ENCODE peak calls at places on chromosomes 6 and 20, in nine cellular contexts. R, Z, E, H, P, T, K, O and B are unnamed samples.

GRCh38 chr6:16420715-16421461 is 182.5 kb downstream of the GMPR start:
- DNase-seq in R (peak; percentile 32), Z (peak; percentile 88), E (peak; percentile 60), H (no peak), P (peak; percentile 64), T (no peak), K (no peak), O (no peak), B (no peak)

GRCh38 chr20:7497985-7498384 is 442.3 kb downstream of the HAO1 start:
- DNase-seq in R (no peak), Z (no peak), E (peak; percentile 47), H (no peak), P (no peak), T (no peak), K (no peak), O (no peak), B (no peak)

GRCh38 chr6:36029464-36029863 is 1.9 kb downstream of the MAPK14 start:
- DNase-seq in R (no peak), Z (peak; percentile 53), E (peak; percentile 32), H (no peak), P (no peak), T (no peak), K (no peak), O (no peak), B (no peak)

GRCh38 chr20:40711078-40711477 is 22.0 kb upstream of the MAFB start:
- DNase-seq in R (no peak), Z (no peak), E (no peak), H (no peak), P (no peak), T (no peak), K (no peak), O (no peak), B (no peak)

GRCh38 chr6:36227379-36228344 is 31.1 kb downstream of the BRPF3 start:
- DNase-seq in R (no peak), Z (no peak), E (no peak), H (no peak), P (no peak), T (no peak), K (no peak), O (no peak), B (no peak)

GRCh38 chr20:2230671-2231488 is 64.9 kb upstream of the TGM3 start:
- DNase-seq in R (peak; percentile 16), Z (peak; percentile 46), E (no peak), H (no peak), P (no peak), T (no peak), K (no peak), O (no peak), B (no peak)

GRCh38 chr6:5541751-5542432 is 280.6 kb downstream of the FARS2 start:
- DNase-seq in R (no peak), Z (no peak), E (no peak), H (no peak), P (no peak), T (no peak), K (no peak), O (no peak), B (no peak)

GRCh38 chr6:7894272-7895124 is 16.1 kb downstream of the TXNDC5 start:
- DNase-seq in R (no peak), Z (no peak), E (no peak), H (no peak), P (no peak), T (no peak), K (no peak), O (no peak), B (no peak)

GRCh38 chr20:53792946-53793536 is 199.4 kb upstream of the ZNF217 start:
- DNase-seq in R (no peak), Z (no peak), E (no peak), H (no peak), P (no peak), T (no peak), K (no peak), O (no peak), B (no peak)

GRCh38 chr6:106087548-106088325 is 1.6 kb downstream of the PRDM1 start:
- DNase-seq in R (peak; percentile 28), Z (peak; percentile 78), E (peak; percentile 57), H (peak; percentile 27), P (no peak), T (no peak), K (no peak), O (peak; percentile 48), B (no peak)

DNA sequence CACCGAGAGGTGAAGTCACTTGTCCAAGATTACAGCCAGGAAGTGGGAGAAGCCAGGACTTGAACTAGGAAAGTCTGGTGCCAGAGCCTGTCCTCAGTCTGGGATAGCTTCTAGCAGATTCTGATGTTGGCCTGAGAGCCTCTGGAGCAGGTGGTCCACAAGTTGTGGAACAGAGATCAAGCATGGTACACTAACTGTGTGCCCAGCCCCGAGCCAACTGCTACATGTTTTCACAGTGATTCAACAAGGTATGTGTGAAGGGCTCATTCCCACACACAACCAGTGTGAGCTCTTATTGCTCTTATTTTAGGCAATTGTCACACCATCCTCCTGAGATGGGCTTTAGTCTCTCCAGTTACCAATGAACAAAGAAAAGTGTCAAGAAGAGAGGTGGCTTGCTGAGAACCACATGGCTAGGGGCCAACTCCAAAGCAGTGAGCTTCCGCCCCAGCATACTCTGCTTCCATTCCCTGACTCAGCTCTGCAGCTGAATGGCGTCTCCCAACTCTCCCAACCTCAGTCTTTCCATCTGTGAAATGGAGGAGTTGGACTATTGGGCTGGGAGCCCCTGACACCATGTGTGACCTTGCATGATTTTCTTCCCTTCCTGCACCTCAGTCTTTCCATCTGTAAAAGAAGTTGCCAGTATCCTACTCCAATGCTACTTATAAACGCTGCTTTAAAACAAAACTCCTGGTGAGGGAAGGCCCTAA is 41.0 kb downstream of the CDH22 start:
- DNase-seq in R (no peak), Z (no peak), E (no peak), H (no peak), P (no peak), T (no peak), K (no peak), O (no peak), B (no peak)
- TF ChIP-seq CTCF in R (no peak), Z (no peak), E (no peak), H (no peak), P (no peak), T (no peak), K (no peak), O (no peak), B (no peak)

DNA sequence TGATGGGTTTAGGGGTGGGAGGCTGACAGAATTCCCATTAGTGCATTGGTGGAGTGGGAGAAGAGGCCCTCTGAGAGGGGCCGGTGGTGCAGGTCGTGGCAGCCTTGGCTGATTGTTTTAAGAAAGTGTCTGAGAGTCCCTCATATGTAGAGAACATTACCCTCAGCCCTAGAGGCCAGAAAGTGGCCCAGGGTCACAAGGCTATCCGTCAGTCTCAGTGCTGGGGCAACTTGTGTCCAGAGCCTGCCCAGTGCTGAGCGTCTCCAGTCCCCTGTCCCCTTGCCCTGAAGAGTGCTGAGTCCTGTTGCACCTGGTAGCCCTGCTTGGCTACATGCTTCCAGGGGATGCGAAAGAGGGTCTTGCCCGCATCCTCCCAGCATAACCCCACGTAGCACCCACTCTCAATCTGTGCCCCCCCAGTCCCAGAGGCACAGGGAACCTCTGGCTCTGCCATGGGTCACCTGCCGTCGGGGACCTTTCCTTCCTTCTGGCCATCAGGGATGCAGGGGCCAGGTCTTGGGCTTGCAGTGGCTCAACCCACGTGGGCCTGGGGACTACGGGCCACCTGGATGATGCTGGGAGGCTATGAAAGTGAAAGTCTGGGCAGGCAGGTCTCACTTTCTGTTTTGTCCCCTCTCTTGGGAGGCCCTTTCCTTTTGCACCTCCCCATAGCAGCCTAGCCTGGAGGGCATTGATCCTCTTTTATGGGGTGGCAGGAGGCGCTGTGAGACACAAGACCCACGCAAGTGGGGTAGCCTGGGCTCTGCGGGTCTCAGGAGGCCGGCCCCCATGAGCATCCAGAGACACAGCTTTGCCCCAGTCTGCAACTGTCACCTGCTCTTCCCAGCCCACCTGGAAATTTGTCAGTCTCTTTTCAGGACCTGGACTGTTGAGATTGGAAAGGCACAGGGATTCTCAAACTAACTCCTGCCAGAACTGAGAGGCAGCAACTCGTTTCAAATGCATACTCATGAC is 12.2 kb downstream of the DUSP15 start:
- DNase-seq in R (no peak), Z (no peak), E (no peak), H (no peak), P (peak; percentile 79), T (no peak), K (no peak), O (no peak), B (no peak)
- TF ChIP-seq CTCF in R (no peak), Z (no peak), E (no peak), H (no peak), P (no peak), T (no peak), K (no peak), O (no peak), B (no peak)

GRCh38 chr20:39266989-39267388 is 304.8 kb downstream of the DHX35 start:
- DNase-seq in R (no peak), Z (no peak), E (no peak), H (no peak), P (no peak), T (no peak), K (no peak), O (no peak), B (no peak)

GRCh38 chr20:39269493-39270217 is 307.5 kb downstream of the DHX35 start:
- DNase-seq in R (no peak), Z (no peak), E (no peak), H (no peak), P (no peak), T (no peak), K (no peak), O (no peak), B (no peak)

GRCh38 chr20:39271205-39271604 is 309.1 kb downstream of the DHX35 start:
- DNase-seq in R (no peak), Z (no peak), E (no peak), H (peak; percentile 42), P (no peak), T (no peak), K (no peak), O (peak; percentile 18), B (no peak)

GRCh38 chr20:39269031-39269461 is 306.9 kb downstream of the DHX35 start:
- DNase-seq in R (peak; percentile 40), Z (no peak), E (no peak), H (peak; percentile 58), P (peak; percentile 74), T (no peak), K (peak; percentile 8), O (peak; percentile 55), B (peak; percentile 31)

GRCh38 chr20:39268566-39268965 is 306.4 kb downstream of the DHX35 start:
- DNase-seq in R (no peak), Z (no peak), E (no peak), H (no peak), P (no peak), T (no peak), K (no peak), O (peak; percentile 19), B (no peak)
- TF ChIP-seq CTCF in R (no peak), Z (no peak), E (no peak), H (no peak), P (no peak), T (no peak), K (no peak), O (no peak), B (no peak)

DNA sequence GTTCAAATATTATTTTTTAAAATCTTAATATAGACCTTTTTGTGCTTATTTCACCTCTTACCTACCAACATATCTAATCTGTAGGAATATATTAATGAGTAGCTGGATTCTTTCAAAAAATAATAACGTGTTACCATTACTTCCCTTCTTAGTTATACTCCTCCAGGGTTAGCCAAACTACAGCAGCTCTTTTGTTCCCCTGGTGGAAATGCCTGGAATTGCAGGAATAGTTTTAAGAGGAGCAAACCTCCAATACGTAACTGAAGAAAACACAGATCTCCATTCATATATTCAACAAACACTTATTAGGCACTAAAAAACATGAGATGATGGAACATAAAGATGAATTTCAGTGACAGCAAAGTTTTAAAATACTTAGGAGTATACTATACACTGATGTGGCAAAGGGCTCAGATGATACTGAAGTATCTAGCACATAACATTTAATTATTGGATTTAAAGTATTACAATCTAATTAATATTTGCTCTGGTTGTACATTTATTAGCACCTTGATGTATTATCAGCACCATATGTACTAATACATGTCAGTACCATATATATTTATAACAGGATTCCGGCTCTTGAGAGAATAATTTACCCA is 78.3 kb downstream of the TBX18 start:
- DNase-seq in R (no peak), Z (no peak), E (no peak), H (peak; percentile 28), P (peak; percentile 30), T (no peak), K (no peak), O (no peak), B (no peak)
- TF ChIP-seq CTCF in R (peak; percentile 28), Z (peak; percentile 82), E (peak; percentile 38), H (peak; percentile 37), P (no peak), T (no peak), K (no peak), O (no peak), B (peak; percentile 72)